ENCODE peak calls at places on chromosomes 11 and 22, in ten cellular contexts. D is tibial nerve; Q is MCF 10A; M is H7; O is cardiac fibroblast; S is naive thymus-derived CD8-positive, alpha-beta T cell; V is pancreas; L is activated CD4-positive, alpha-beta T cell treated with anti-CD3 and anti-CD28 coated beads, Interleukin-2, amount 50 U/mL, for 24 hours; R is Right ventricle myocardium superior; K is Kasumi-1. Y is an unnamed sample.

GRCh38 chr11:23097906-23098305 is 237.6 kb upstream of the CCDC179 start:
- DNase-seq in S (no peak), O (no peak), L (no peak), V (no peak), Q (no peak), K (peak; percentile 31), R (no peak), M (no peak), D (no peak), Y (no peak)

GRCh38 chr11:122141757-122142156 is 25.7 kb upstream of the BLID start:
- DNase-seq in L (no peak), Q (no peak), V (no peak), O (no peak), R (no peak), D (no peak), S (no peak), K (no peak), M (no peak), Y (no peak)

GRCh38 chr11:28674432-28675076 is 566.4 kb downstream of the METTL15 start:
- DNase-seq in O (peak; percentile 53), L (no peak), R (no peak), D (no peak), V (no peak), K (no peak), M (peak; percentile 36), Q (peak; percentile 61), S (no peak), Y (no peak)

GRCh38 chr11:101034076-101034475 is 95.5 kb downstream of the PGR start:
- DNase-seq in Q (no peak), M (no peak), R (peak; percentile 77), K (no peak), V (peak; percentile 11), L (no peak), S (no peak), D (peak; percentile 31), O (peak; percentile 10), Y (no peak)

GRCh38 chr22:29256606-29257325 is 11.0 kb downstream of the RHBDD3 start:
- DNase-seq in Q (no peak), M (peak; percentile 30), K (no peak), O (no peak), R (no peak), V (no peak), L (no peak), D (no peak), S (no peak), Y (no peak)

GRCh38 chr11:43694477-43694876 is 13.9 kb downstream of the HSD17B12 start:
- DNase-seq in D (no peak), L (no peak), R (no peak), Q (no peak), S (no peak), O (no peak), V (no peak), M (no peak), K (no peak), Y (no peak)

GRCh38 chr11:2212411-2213251 is 41.0 kb upstream of the TH start:
- DNase-seq in R (peak; percentile 26), M (peak; percentile 61), D (no peak), S (no peak), O (no peak), V (no peak), L (no peak), Q (no peak), K (no peak), Y (no peak)

GRCh38 chr11:121369366-121369765 is 76.8 kb downstream of the SC5D start:
- DNase-seq in L (no peak), K (no peak), D (no peak), S (no peak), R (no peak), M (no peak), V (no peak), Q (no peak), O (no peak), Y (no peak)

GRCh38 chr11:128285313-128285712 is 302.0 kb downstream of the ETS1 start:
- DNase-seq in S (no peak), M (no peak), L (no peak), V (no peak), K (no peak), Q (no peak), O (no peak), D (no peak), R (no peak), Y (no peak)

GRCh38 chr11:125141686-125142535 is 22.6 kb upstream of the PKNOX2 start:
- DNase-seq in V (no peak), O (peak; percentile 46), Q (peak; percentile 40), L (peak; percentile 40), M (peak; percentile 94), D (no peak), R (peak; percentile 64), K (peak; percentile 50), S (peak; percentile 52), Y (no peak)

GRCh38 chr11:2991477-2992233 is 474 bp downstream of the NAP1L4 start:
- DNase-seq in S (peak; percentile 19), V (no peak), D (no peak), R (no peak), Q (peak; percentile 46), L (peak; percentile 41), O (peak; percentile 48), K (peak; percentile 45), M (peak; percentile 95), Y (no peak)

GRCh38 chr22:31977939-31978338 is 33.6 kb downstream of the YWHAH start:
- DNase-seq in M (no peak), L (no peak), D (no peak), Q (no peak), R (no peak), O (no peak), S (no peak), K (no peak), V (no peak), Y (no peak)

GRCh38 chr11:8610532-8611116 is 16.6 kb upstream of the STK33 start:
- DNase-seq in M (peak; percentile 47), R (no peak), Q (no peak), V (no peak), O (no peak), S (no peak), D (no peak), K (no peak), L (no peak), Y (no peak)

GRCh38 chr11:86660011-86660595 is 12.3 kb downstream of the ME3 start:
- DNase-seq in M (no peak), L (no peak), Q (peak; percentile 52), S (no peak), V (no peak), O (peak; percentile 74), D (no peak), R (no peak), K (no peak), Y (no peak)

GRCh38 chr11:59669611-59670009 is 773 bp upstream of the PATL1 start:
- DNase-seq in M (no peak), K (no peak), L (no peak), Q (peak; percentile 57), S (no peak), D (no peak), O (peak; percentile 75), R (peak; percentile 59), V (no peak), Y (peak; percentile 38)

GRCh38 chr22:32605576-32605975 is 131.0 kb downstream of the FBXO7 start:
- DNase-seq in Q (peak; percentile 68), L (no peak), S (no peak), V (no peak), D (no peak), O (no peak), K (no peak), M (no peak), R (no peak), Y (no peak)

GRCh38 chr11:79896258-79896657 is 455.4 kb upstream of the TENM4 start:
- DNase-seq in D (no peak), S (no peak), Q (peak; percentile 72), V (no peak), O (no peak), L (no peak), K (no peak), R (no peak), M (no peak), Y (no peak)

GRCh38 chr11:118845369-118845768 is 38.3 kb upstream of the CXCR5 start:
- DNase-seq in S (no peak), R (no peak), K (no peak), L (no peak), V (no peak), D (no peak), O (peak; percentile 68), M (no peak), Q (peak; percentile 85), Y (no peak)

GRCh38 chr22:42434283-42434682 is 2.1 kb upstream of the NFAM1 start:
- DNase-seq in V (no peak), Q (peak; percentile 36), O (no peak), S (no peak), L (no peak), D (no peak), K (peak; percentile 46), M (no peak), R (no peak), Y (no peak)

GRCh38 chr22:36383110-36383581 is 4.6 kb downstream of the MYH9 start:
- DNase-seq in R (no peak), V (no peak), K (no peak), D (no peak), L (no peak), O (peak; percentile 92), M (no peak), S (peak; percentile 40), Q (peak; percentile 83), Y (no peak)

GRCh38 chr11:73274722-73275380 is 2.7 kb downstream of the P2RY6 start:
- DNase-seq in L (no peak), Q (no peak), R (no peak), S (no peak), V (no peak), D (peak; percentile 11), O (no peak), K (peak; percentile 28), M (no peak), Y (no peak)

GRCh38 chr22:35177811-35178210 is 79.5 kb upstream of the HMGXB4 start:
- DNase-seq in K (no peak), D (no peak), S (no peak), Q (no peak), L (no peak), O (no peak), M (peak; percentile 64), R (no peak), V (no peak), Y (no peak)

GRCh38 chr11:63766501-63767270 is 1.9 kb downstream of the ZFTA start:
- DNase-seq in O (no peak), V (no peak), K (no peak), S (no peak), L (no peak), D (no peak), Q (no peak), M (peak; percentile 40), R (no peak), Y (no peak)

Y was measured in D721Med.